ENCODE peak calls at places on chromosomes 5 and 9, in five cellular contexts. N, S, G, Q and F are unnamed samples.
A peak's percentile ranks its signal among the peaks of the same experiment; 100 is the strongest.

GRCh38 chr5:115033861-115034260 is 135.8 kb downstream of the TRIM36 start:
- DNase-seq in S (no peak), G (no peak), N (no peak), Q (no peak), F (no peak)

GRCh38 chr9:17936365-17936764 is 357.5 kb downstream of the SH3GL2 start:
- DNase-seq in Q (no peak), N (no peak), S (no peak), G (no peak), F (no peak)

GRCh38 chr5:1867114-1867814 is 15.5 kb downstream of the IRX4 start:
- DNase-seq in N (no peak), S (no peak), Q (no peak), G (no peak), F (no peak)

GRCh38 chr9:92988215-92988731 is 41.0 kb downstream of the FGD3 start:
- DNase-seq in N (no peak), S (no peak), G (no peak), Q (peak; percentile 64), F (peak; percentile 59)

GRCh38 chr9:81266674-81267073 is 422.7 kb downstream of the TLE1 start:
- DNase-seq in G (no peak), S (no peak), Q (peak; percentile 83), N (peak; percentile 78), F (no peak)

GRCh38 chr5:95900383-95900958 is 61.2 kb downstream of the ELL2 start:
- DNase-seq in G (no peak), S (peak; percentile 32), N (peak; percentile 88), Q (no peak), F (no peak)

GRCh38 chr5:1509346-1510085 is 14.2 kb downstream of the LPCAT1 start:
- DNase-seq in S (no peak), Q (no peak), N (no peak), G (no peak), F (peak; percentile 77)

GRCh38 chr9:33161589-33162132 is 5.5 kb downstream of the B4GALT1 start:
- DNase-seq in S (no peak), Q (peak; percentile 59), N (no peak), G (peak; percentile 82), F (no peak)

GRCh38 chr9:96655198-96655851 is at the start of gene PRXL2C:
- DNase-seq in G (peak; percentile 85), Q (peak; percentile 75), N (peak; percentile 52), S (no peak), F (peak; percentile 94)

GRCh38 chr5:179731791-179732411 is 721 bp upstream of the MAML1 start:
- DNase-seq in S (peak; percentile 80), G (peak; percentile 43), N (peak; percentile 89), Q (peak; percentile 79), F (no peak)

GRCh38 chr9:136728548-136729123 is 14.1 kb downstream of the LCN10 start:
- DNase-seq in N (peak; percentile 29), S (no peak), Q (no peak), G (peak; percentile 58), F (no peak)

GRCh38 chr9:6876195-6876594 is 118.4 kb downstream of the KDM4C start:
- DNase-seq in N (peak; percentile 23), G (no peak), S (no peak), Q (no peak), F (no peak)

GRCh38 chr9:124282442-124283231 is 24.9 kb downstream of the NEK6 start:
- DNase-seq in G (no peak), Q (no peak), N (peak; percentile 79), S (no peak), F (no peak)

GRCh38 chr9:34047864-34048729 is 590 bp downstream of the UBAP2 start:
- DNase-seq in S (no peak), G (peak; percentile 69), N (no peak), Q (peak; percentile 69), F (peak; percentile 85)

GRCh38 chr9:88534456-88535225 is at the start of gene NXNL2:
- DNase-seq in S (no peak), Q (peak; percentile 93), G (peak; percentile 86), N (peak; percentile 82), F (peak; percentile 91)

GRCh38 chr5:177085985-177086917 is at the start of gene FGFR4:
- DNase-seq in G (peak; percentile 87), S (no peak), Q (peak; percentile 99), N (peak; percentile 39), F (no peak)

GRCh38 chr5:64958757-64959391 is 190.1 kb downstream of the CWC27 start:
- DNase-seq in Q (peak; percentile 14), S (peak; percentile 18), N (peak; percentile 72), G (no peak), F (no peak)

GRCh38 chr5:54093081-54093492 is 217.3 kb downstream of the ARL15 start:
- DNase-seq in Q (peak; percentile 77), N (no peak), S (no peak), G (no peak), F (no peak)

GRCh38 chr5:104297076-104297475 is 734.5 kb upstream of the NUDT12 start:
- DNase-seq in N (no peak), G (no peak), Q (no peak), S (no peak), F (no peak)

GRCh38 chr5:143495823-143496275 is 92.4 kb upstream of the NR3C1 start:
- DNase-seq in G (no peak), Q (peak; percentile 70), S (peak; percentile 51), N (peak; percentile 81), F (no peak)

GRCh38 chr5:109313123-109313522 is 96.7 kb downstream of the PJA2 start:
- DNase-seq in G (no peak), N (no peak), S (no peak), Q (no peak), F (no peak)

GRCh38 chr5:172844577-172844838 is 10.5 kb downstream of the ERGIC1 start:
- DNase-seq in Q (no peak), S (no peak), G (no peak), N (no peak), F (no peak)

GRCh38 chr5:107532182-107532878 is 138.4 kb downstream of the EFNA5 start:
- DNase-seq in G (no peak), N (no peak), S (no peak), Q (no peak), F (no peak)

GRCh38 chr5:96384353-96384752 is 48.7 kb downstream of the PCSK1 start:
- DNase-seq in S (peak; percentile 62), N (peak; percentile 67), Q (peak; percentile 92), G (no peak), F (no peak)

GRCh38 chr5:446066-446725 is 3.2 kb downstream of the EXOC3 start:
- DNase-seq in Q (no peak), S (no peak), G (no peak), N (no peak), F (no peak)

GRCh38 chr9:87516222-87516930 is 18.7 kb downstream of the DAPK1 start:
- DNase-seq in Q (no peak), N (no peak), S (no peak), G (no peak), F (no peak)

GRCh38 chr9:134027561-134027960 is 2.3 kb downstream of the BRD3OS start:
- DNase-seq in Q (no peak), N (no peak), G (no peak), S (no peak), F (no peak)

DNA sequence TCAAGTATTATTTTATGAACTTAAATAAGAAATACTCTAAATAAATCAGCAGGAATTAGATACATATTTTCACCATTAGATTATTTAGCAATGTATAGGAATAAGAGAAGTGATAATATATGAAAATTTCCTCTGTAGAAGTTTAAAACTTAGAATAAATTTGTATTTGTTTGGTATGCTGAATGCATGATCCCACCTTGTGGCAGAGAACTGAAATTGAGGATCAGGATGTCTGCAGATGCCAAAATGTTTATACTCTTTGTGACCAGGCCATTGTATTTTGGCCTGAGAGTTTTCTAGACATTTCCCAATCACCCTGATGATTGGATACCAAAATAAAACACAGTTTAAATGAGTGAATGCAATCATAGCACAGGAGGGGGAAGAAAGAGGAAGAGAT is 6.3 kb downstream of the TYRP1 start:
- DNase-seq in Q (no peak), G (no peak), N (peak; percentile 32), S (no peak), F (no peak)
- TF ChIP-seq CTCF in Q (peak; percentile 6), G (no peak), N (peak; percentile 46), S (peak; percentile 48), F (peak; percentile 52)

GRCh38 chr9:5448461-5448860 is 1.9 kb upstream of the CD274 start:
- DNase-seq in N (no peak), G (no peak), Q (no peak), S (no peak), F (no peak)

GRCh38 chr9:5449521-5450359 is 602 bp upstream of the CD274 start:
- DNase-seq in Q (peak; percentile 9), S (no peak), G (no peak), N (no peak), F (no peak)

GRCh38 chr9:5452286-5452609 is 1.9 kb downstream of the CD274 start:
- DNase-seq in S (no peak), N (no peak), G (no peak), Q (no peak), F (no peak)

GRCh38 chr9:5448016-5448415 is 2.3 kb upstream of the CD274 start:
- DNase-seq in S (no peak), G (no peak), Q (no peak), N (no peak), F (no peak)

DNA sequence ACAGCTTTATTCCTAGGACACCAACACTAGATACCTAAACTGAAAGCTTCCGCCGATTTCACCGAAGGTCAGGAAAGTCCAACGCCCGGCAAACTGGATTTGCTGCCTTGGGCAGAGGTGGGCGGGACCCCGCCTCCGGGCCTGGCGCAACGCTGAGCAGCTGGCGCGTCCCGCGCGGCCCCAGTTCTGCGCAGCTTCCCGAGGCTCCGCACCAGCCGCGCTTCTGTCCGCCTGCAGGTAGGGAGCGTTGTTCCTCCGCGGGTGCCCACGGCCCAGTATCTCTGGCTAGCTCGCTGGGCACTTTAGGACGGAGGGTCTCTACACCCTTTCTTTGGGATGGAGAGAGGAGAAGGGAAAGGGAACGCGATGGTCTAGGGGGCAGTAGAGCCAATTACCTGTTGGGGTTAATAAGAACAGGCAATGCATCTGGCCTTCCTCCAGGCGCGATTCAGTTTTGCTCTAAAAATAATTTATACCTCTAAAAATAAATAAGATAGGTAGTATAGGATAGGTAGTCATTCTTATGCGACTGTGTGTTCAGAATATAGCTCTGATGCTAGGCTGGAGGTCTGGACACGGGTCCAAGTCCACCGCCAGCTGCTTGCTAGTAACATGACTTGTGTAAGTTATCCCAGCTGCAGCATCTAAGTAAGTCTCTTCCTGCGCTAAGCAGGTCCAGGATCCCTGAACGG is at the start of gene CD274:
- DNase-seq in S (no peak), N (peak; percentile 93), Q (peak; percentile 62), G (peak; percentile 88), F (peak; percentile 92)
- TF ChIP-seq CTCF in S (peak; percentile 70), N (peak; percentile 70), Q (peak; percentile 83), G (peak; percentile 32), F (peak; percentile 77)

GRCh38 chr9:23784962-23785361 is 41.1 kb downstream of the ELAVL2 start:
- DNase-seq in N (no peak), Q (no peak), S (no peak), G (no peak), F (no peak)
- TF ChIP-seq CTCF in N (no peak), Q (no peak), S (no peak), G (no peak), F (no peak)

GRCh38 chr5:14261237-14261636 is 118.1 kb downstream of the TRIO start:
- DNase-seq in N (no peak), Q (no peak), S (no peak), G (no peak), F (no peak)

GRCh38 chr5:14256756-14257393 is 113.7 kb downstream of the TRIO start:
- DNase-seq in S (no peak), N (no peak), G (no peak), Q (no peak), F (no peak)

GRCh38 chr5:14257995-14258403 is 114.9 kb downstream of the TRIO start:
- DNase-seq in S (no peak), G (no peak), Q (no peak), N (no peak), F (no peak)

GRCh38 chr5:14260637-14261036 is 117.5 kb downstream of the TRIO start:
- DNase-seq in S (no peak), G (no peak), Q (no peak), N (no peak), F (no peak)

GRCh38 chr5:14258840-14259239 is 115.7 kb downstream of the TRIO start:
- DNase-seq in G (no peak), N (no peak), Q (no peak), S (no peak), F (no peak)
- TF ChIP-seq CTCF in G (no peak), N (peak; percentile 3), Q (no peak), S (no peak), F (peak; percentile 35)